ENCODE peak calls at places on chromosome 20, in eight cellular contexts. One of them, this sample, is unnamed.

GRCh38 chr20:49446808-49447207 is 35.7 kb downstream of the KCNB1 start:
- DNase-seq in pancreas: peak
- DNase-seq in progenitor cell of endocrine pancreas: no peak
- DNase-seq in RPMI8226: no peak
- DNase-seq in ascending aorta: peak
- DNase-seq in activated naive CD4-positive, alpha-beta T cell: no peak
- DNase-seq in NCI-H1092 treated with DMSO at 0.1 percent for 48 hours: no peak
- DNase-seq in activated gamma-delta T cell treated with Interleukin-2 at 50 U/mL for 16 hours: no peak
- DNase-seq in this sample: no peak

GRCh38 chr20:358891-359555 is 12.1 kb downstream of the NRSN2 start:
- DNase-seq in pancreas: no peak
- DNase-seq in progenitor cell of endocrine pancreas: no peak
- DNase-seq in RPMI8226: no peak
- DNase-seq in ascending aorta: no peak
- DNase-seq in activated naive CD4-positive, alpha-beta T cell: no peak
- DNase-seq in NCI-H1092 treated with DMSO at 0.1 percent for 48 hours: no peak
- DNase-seq in activated gamma-delta T cell treated with Interleukin-2 at 50 U/mL for 16 hours: no peak
- DNase-seq in this sample: no peak

GRCh38 chr20:53713328-53714056 is 119.9 kb upstream of the ZNF217 start:
- DNase-seq in pancreas: no peak
- DNase-seq in progenitor cell of endocrine pancreas: no peak
- DNase-seq in RPMI8226: no peak
- DNase-seq in ascending aorta: no peak
- DNase-seq in activated naive CD4-positive, alpha-beta T cell: no peak
- DNase-seq in NCI-H1092 treated with DMSO at 0.1 percent for 48 hours: no peak
- DNase-seq in activated gamma-delta T cell treated with Interleukin-2 at 50 U/mL for 16 hours: no peak
- DNase-seq in this sample: peak

GRCh38 chr20:51470521-51470875 is 72.0 kb downstream of the NFATC2 start:
- DNase-seq in pancreas: no peak
- DNase-seq in progenitor cell of endocrine pancreas: no peak
- DNase-seq in RPMI8226: no peak
- DNase-seq in ascending aorta: no peak
- DNase-seq in activated naive CD4-positive, alpha-beta T cell: no peak
- DNase-seq in NCI-H1092 treated with DMSO at 0.1 percent for 48 hours: no peak
- DNase-seq in activated gamma-delta T cell treated with Interleukin-2 at 50 U/mL for 16 hours: no peak
- DNase-seq in this sample: peak

GRCh38 chr20:16362642-16363041 is 210.6 kb downstream of the KIF16B start:
- DNase-seq in pancreas: no peak
- DNase-seq in progenitor cell of endocrine pancreas: no peak
- DNase-seq in RPMI8226: no peak
- DNase-seq in ascending aorta: no peak
- DNase-seq in activated naive CD4-positive, alpha-beta T cell: no peak
- DNase-seq in NCI-H1092 treated with DMSO at 0.1 percent for 48 hours: no peak
- DNase-seq in activated gamma-delta T cell treated with Interleukin-2 at 50 U/mL for 16 hours: no peak
- DNase-seq in this sample: no peak

GRCh38 chr20:51313275-51313898 is 229.1 kb downstream of the NFATC2 start:
- DNase-seq in pancreas: no peak
- DNase-seq in progenitor cell of endocrine pancreas: no peak
- DNase-seq in RPMI8226: no peak
- DNase-seq in ascending aorta: no peak
- DNase-seq in activated naive CD4-positive, alpha-beta T cell: no peak
- DNase-seq in NCI-H1092 treated with DMSO at 0.1 percent for 48 hours: no peak
- DNase-seq in activated gamma-delta T cell treated with Interleukin-2 at 50 U/mL for 16 hours: no peak
- DNase-seq in this sample: no peak

GRCh38 chr20:46456255-46457028 is 50.0 kb upstream of the ELMO2 start:
- DNase-seq in pancreas: no peak
- DNase-seq in progenitor cell of endocrine pancreas: no peak
- DNase-seq in RPMI8226: no peak
- DNase-seq in ascending aorta: no peak
- DNase-seq in activated naive CD4-positive, alpha-beta T cell: no peak
- DNase-seq in NCI-H1092 treated with DMSO at 0.1 percent for 48 hours: no peak
- DNase-seq in activated gamma-delta T cell treated with Interleukin-2 at 50 U/mL for 16 hours: no peak
- DNase-seq in this sample: no peak

GRCh38 chr20:62755817-62756724 is 40.2 kb upstream of the MRGBP start:
- DNase-seq in pancreas: no peak
- DNase-seq in progenitor cell of endocrine pancreas: no peak
- DNase-seq in RPMI8226: no peak
- DNase-seq in ascending aorta: no peak
- DNase-seq in activated naive CD4-positive, alpha-beta T cell: no peak
- DNase-seq in NCI-H1092 treated with DMSO at 0.1 percent for 48 hours: no peak
- DNase-seq in activated gamma-delta T cell treated with Interleukin-2 at 50 U/mL for 16 hours: no peak
- DNase-seq in this sample: no peak

GRCh38 chr20:63497946-63498935 is 642 bp downstream of the EEF1A2 start:
- DNase-seq in pancreas: peak
- DNase-seq in progenitor cell of endocrine pancreas: peak
- DNase-seq in RPMI8226: peak
- DNase-seq in ascending aorta: no peak
- DNase-seq in activated naive CD4-positive, alpha-beta T cell: no peak
- DNase-seq in NCI-H1092 treated with DMSO at 0.1 percent for 48 hours: peak
- DNase-seq in activated gamma-delta T cell treated with Interleukin-2 at 50 U/mL for 16 hours: no peak
- DNase-seq in this sample: no peak

This sample was measured in NCI-H1417.